ENCODE peak calls at places on chromosomes 2 and 18, in eight cellular contexts. B is lower lobe of right lung; U is activated T-helper 9 cell treated with anti-CD3 and anti-CD28 coated beads, Interleukin-2, amount 50 U/mL, for 16 hours; H is HCEC 1CT; Q is thyroid gland; K is RPMI7951; M is frontal cortex; O is MM.1S. E is an unnamed sample.

GRCh38 chr2:46134531-46135229 is 162.5 kb upstream of the EPAS1 start:
- DNase-seq in B (no peak), M (no peak), Q (no peak), U (no peak), O (no peak), K (peak), H (no peak), E (peak)

GRCh38 chr2:10951558-10952414 is 40.1 kb downstream of the KCNF1 start:
- DNase-seq in O (no peak), H (no peak), K (no peak), U (no peak), M (no peak), Q (no peak), B (no peak), E (no peak)

GRCh38 chr2:171479154-171479814 is 43.0 kb upstream of the CYBRD1 start:
- DNase-seq in H (no peak), O (no peak), U (no peak), M (no peak), K (no peak), B (no peak), Q (no peak), E (peak)

GRCh38 chr18:13823707-13824395 is at the start of gene MC5R:
- DNase-seq in M (peak), O (peak), B (peak), K (peak), H (no peak), U (peak), Q (peak), E (peak)

GRCh38 chr2:144083211-144083610 is 436.7 kb downstream of the ZEB2 start:
- DNase-seq in M (no peak), O (no peak), Q (no peak), B (no peak), K (peak), U (no peak), H (peak), E (peak)

GRCh38 chr18:8744656-8745055 is 39.3 kb downstream of the MTCL1 start:
- DNase-seq in Q (no peak), U (no peak), O (no peak), B (no peak), K (no peak), M (no peak), H (no peak), E (no peak)

GRCh38 chr2:174493549-174494331 is 6.9 kb upstream of the GPR155 start:
- DNase-seq in O (peak), M (no peak), Q (peak), B (no peak), U (no peak), H (no peak), K (no peak), E (no peak)

GRCh38 chr18:51275712-51276473 is 78.4 kb upstream of the MEX3C start:
- DNase-seq in Q (peak), M (no peak), B (no peak), U (no peak), H (no peak), O (peak), K (peak), E (no peak)

GRCh38 chr18:63376493-63377053 is 9.6 kb upstream of the KDSR start:
- DNase-seq in Q (no peak), M (no peak), O (no peak), H (peak), K (no peak), U (no peak), B (no peak), E (peak)

GRCh38 chr2:195612515-195613495 is 44.2 kb upstream of the SLC39A10 start:
- DNase-seq in U (no peak), M (no peak), K (peak), B (no peak), Q (peak), O (no peak), H (peak), E (peak)

GRCh38 chr2:43136862-43137261 is 89.5 kb downstream of the ZFP36L2 start:
- DNase-seq in B (no peak), K (no peak), U (peak), Q (no peak), H (no peak), O (no peak), M (no peak), E (no peak)

GRCh38 chr2:128783193-128783671 is 464.6 kb upstream of the HS6ST1 start:
- DNase-seq in M (no peak), O (no peak), B (no peak), K (no peak), U (no peak), Q (no peak), H (no peak), E (no peak)

GRCh38 chr2:74502720-74503505 is 3.5 kb upstream of the LBX2 start:
- DNase-seq in O (peak), U (no peak), M (peak), Q (peak), H (peak), K (peak), B (peak), E (peak)

GRCh38 chr18:39667905-39668304 is 2102.3 kb upstream of the CELF4 start:
- DNase-seq in H (peak), U (no peak), K (no peak), B (no peak), O (no peak), M (no peak), Q (no peak), E (peak)

GRCh38 chr2:111898703-111899514 is 502 bp downstream of the MERTK start:
- DNase-seq in O (peak), Q (peak), B (peak), M (peak), H (no peak), U (no peak), K (no peak), E (no peak)

GRCh38 chr2:127826047-127826446 is 15.1 kb upstream of the WDR33 start:
- DNase-seq in H (no peak), Q (no peak), M (no peak), U (no peak), O (no peak), K (no peak), B (no peak), E (peak)

GRCh38 chr2:202178342-202178958 is 59.9 kb downstream of the SUMO1 start:
- DNase-seq in K (peak), M (peak), Q (peak), O (peak), H (peak), U (peak), B (no peak), E (peak)

GRCh38 chr18:35441857-35442595 is 55.7 kb downstream of the INO80C start:
- DNase-seq in U (no peak), M (no peak), H (no peak), K (no peak), B (no peak), Q (no peak), O (no peak), E (peak)

GRCh38 chr2:178267660-178268059 is 73.3 kb downstream of the OSBPL6 start:
- DNase-seq in U (no peak), H (no peak), B (no peak), K (no peak), Q (no peak), M (no peak), O (no peak), E (no peak)

GRCh38 chr2:240128608-240129144 is 7.4 kb downstream of the COPS9 start:
- DNase-seq in B (peak), K (no peak), H (no peak), U (no peak), Q (no peak), M (peak), O (no peak), E (no peak)

GRCh38 chr2:68951899-68952298 is 794 bp downstream of the GKN2 start:
- DNase-seq in H (no peak), U (no peak), Q (no peak), B (no peak), M (no peak), K (no peak), O (no peak), E (no peak)

E was measured in M059J.